ENCODE peak calls at places on chromosomes 12 and 14, in nine cellular contexts. N, L, Z, S, E, Q, M, O and F are unnamed samples.

GRCh38 chr12:74537126-74537706 is 419 bp upstream of the ATXN7L3B start:
- DNase-seq in O (no peak), M (peak; percentile 42), Z (no peak), S (peak; percentile 54), N (peak; percentile 41), E (peak; percentile 50), Q (no peak), L (peak; percentile 62), F (no peak)

GRCh38 chr12:80441921-80442320 is 2.1 kb upstream of the PTPRQ start:
- DNase-seq in Q (no peak), E (no peak), Z (no peak), M (no peak), L (no peak), N (no peak), O (no peak), S (no peak), F (no peak)

GRCh38 chr12:105812356-105812755 is 326.4 kb downstream of the NUAK1 start:
- DNase-seq in O (no peak), Z (no peak), Q (no peak), E (no peak), L (no peak), M (no peak), N (no peak), S (no peak), F (no peak)

GRCh38 chr12:124577986-124578385 is 10.6 kb upstream of the NCOR2 start:
- DNase-seq in L (no peak), Z (no peak), M (no peak), Q (no peak), O (no peak), N (no peak), E (no peak), S (no peak), F (no peak)

GRCh38 chr14:26887842-26888241 is 290.0 kb upstream of the NOVA1 start:
- DNase-seq in S (no peak), M (no peak), N (no peak), Z (no peak), L (no peak), E (no peak), O (no peak), Q (peak; percentile 54), F (peak; percentile 73)

GRCh38 chr12:120257041-120257821 is 8.3 kb downstream of the PXN start:
- DNase-seq in Q (peak; percentile 57), L (peak; percentile 71), N (no peak), E (peak; percentile 54), O (no peak), M (no peak), S (peak; percentile 57), Z (peak; percentile 43), F (no peak)

GRCh38 chr12:26369588-26369987 is 174.2 kb downstream of the SSPN start:
- DNase-seq in N (peak; percentile 63), E (no peak), M (no peak), O (no peak), L (peak; percentile 21), Q (no peak), Z (no peak), S (peak; percentile 58), F (no peak)

GRCh38 chr12:76192416-76192815 is 107.9 kb upstream of the NAP1L1 start:
- DNase-seq in O (no peak), M (no peak), N (no peak), Z (no peak), E (no peak), L (no peak), S (no peak), Q (no peak), F (no peak)

GRCh38 chr14:65131176-65131765 is 29.0 kb upstream of the MAX start:
- DNase-seq in Z (no peak), L (peak; percentile 3), S (no peak), E (no peak), O (no peak), N (no peak), M (no peak), Q (no peak), F (no peak)

DNA sequence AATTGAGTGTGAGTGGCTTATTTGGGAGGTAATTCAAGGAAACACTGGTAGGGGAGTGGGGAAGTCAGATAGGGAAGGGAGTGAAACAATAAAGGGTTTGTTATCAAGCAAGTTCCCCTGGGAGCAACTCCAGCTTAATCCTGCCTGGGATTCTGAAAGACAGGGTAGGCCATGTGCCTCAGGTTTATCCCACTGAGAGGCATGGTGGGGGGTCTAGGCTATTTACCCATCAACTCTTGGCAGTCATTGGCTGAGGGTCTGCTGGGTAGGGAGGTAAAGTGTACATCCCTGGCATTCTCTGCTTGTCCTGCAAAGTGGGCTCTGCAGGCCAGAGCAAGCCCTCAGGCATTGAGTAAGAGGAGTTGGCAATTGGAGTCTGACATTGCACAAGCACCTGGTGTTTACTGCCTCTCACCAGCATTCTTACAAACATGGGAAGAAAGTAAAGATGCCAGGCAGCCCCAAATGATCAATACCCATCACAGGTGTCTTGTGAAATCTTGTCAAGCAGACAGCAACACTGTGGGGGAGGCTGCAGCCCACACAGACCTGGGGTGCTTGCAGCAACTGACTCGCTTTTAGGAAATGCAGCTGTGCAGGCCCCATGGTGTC is 169.3 kb downstream of the KTN1 start:
- DNase-seq in L (no peak), S (peak; percentile 81), N (peak; percentile 65), E (no peak), Z (no peak), M (no peak), Q (no peak), O (no peak), F (no peak)
- H3K27ac ChIP-seq in L (no peak overlapping the region), S (no peak overlapping the region), N (no peak overlapping the region), E (no peak overlapping the region), Z (peak overlapping the region; percentile 67), M (no peak overlapping the region), Q (no peak overlapping the region), O (no peak overlapping the region), F (no peak overlapping the region)

DNA sequence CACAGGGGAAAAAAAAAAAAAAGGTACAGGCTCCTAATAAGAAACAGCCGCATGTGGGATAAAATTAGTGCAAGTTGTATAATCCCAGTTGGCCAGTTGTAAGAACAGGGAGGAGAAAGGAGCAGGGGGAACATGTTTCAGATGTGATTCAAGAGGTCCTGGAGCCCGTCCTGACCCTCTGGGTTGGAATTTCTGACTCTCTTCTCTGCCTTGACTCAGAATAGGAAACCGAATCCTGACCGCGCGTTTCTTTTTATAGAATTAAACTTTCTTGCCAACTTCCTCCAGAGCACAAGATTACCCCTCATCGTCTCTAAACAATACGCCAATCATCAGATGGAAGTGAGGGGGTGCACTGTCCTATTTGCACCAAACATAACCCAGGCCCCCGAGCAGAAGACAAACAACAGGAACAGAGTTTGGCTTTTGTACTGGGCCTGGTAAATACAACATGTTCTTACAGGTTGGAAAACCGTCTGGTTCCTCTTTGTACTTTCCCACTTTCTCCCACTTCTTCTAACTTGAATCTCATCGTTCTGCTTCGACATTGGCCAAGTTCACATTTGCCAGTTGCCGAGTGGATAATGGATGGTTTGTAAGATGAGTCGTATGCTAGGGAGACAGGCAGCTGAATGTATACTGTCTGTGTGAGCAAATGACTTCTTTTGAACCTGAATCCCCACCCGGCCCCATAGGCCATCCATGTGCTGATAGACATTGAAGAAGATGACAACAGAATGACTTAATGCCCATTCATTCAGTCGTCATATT is 42.5 kb upstream of the MED13L start:
- DNase-seq in O (no peak), E (peak; percentile 19), Q (peak; percentile 65), M (peak; percentile 12), N (no peak), S (no peak), L (no peak), Z (peak; percentile 38), F (peak; percentile 88)
- H3K27ac ChIP-seq in O (peak overlapping the region; percentile 62), E (peak overlapping the region; percentile 98), Q (peak overlapping the region; percentile 92), M (peak overlapping the region; percentile 39), N (no peak overlapping the region), S (no peak overlapping the region), L (no peak overlapping the region), Z (peak overlapping the region; percentile 36), F (peak overlapping the region; percentile 94)

DNA sequence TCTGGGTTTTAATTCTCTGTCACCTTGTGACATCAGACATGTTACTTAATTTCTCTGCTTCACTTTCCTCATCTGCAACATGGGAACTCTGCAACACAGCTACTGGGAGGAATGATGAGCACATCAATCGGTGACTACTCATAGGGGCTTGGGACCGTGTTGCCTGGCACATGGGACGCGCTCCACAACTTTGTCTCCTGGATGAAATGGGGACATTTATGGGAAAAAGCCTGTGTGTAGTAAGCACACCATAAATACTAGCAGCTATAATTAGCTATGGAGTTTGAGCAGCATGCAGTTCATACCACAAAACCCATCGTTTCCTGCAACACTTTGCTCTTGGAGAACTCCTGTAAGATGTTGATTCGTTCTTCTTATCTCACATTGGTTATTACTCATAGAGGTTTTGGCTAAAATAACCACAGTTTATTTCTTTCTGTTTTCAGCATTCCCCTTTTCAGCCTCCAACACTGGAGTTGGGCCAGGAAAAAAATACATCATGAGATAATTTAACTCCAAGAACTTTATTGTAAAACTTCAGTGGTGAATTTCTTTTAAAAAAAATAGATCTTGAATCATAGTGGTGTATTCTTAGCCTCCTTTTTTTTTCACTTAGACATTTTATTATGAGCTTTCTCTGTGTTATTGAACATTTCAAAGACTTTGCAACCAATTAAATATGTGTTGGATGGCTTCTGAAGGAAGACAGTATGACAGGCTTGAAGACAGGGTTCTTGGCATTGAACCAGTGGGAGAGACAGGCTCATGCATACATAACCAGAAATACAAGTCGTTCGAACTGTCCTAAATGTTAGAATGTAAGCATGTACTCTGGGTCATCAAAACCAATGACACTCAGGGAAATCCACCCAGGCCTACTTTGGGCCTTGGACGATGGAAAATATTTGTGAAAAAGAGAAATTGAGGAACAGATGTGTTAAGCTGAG is 72.7 kb downstream of the RIN3 start:
- DNase-seq in E (no peak), Q (no peak), Z (no peak), M (no peak), N (no peak), L (no peak), O (no peak), S (no peak), F (peak; percentile 87)
- H3K27ac ChIP-seq in E (peak overlapping the region; percentile 82), Q (peak overlapping the region; percentile 21), Z (no peak overlapping the region), M (no peak overlapping the region), N (no peak overlapping the region), L (no peak overlapping the region), O (no peak overlapping the region), S (no peak overlapping the region), F (peak overlapping the region; percentile 91)

GRCh38 chr12:78210494-78210860 is 379.8 kb downstream of the NAV3 start:
- DNase-seq in S (no peak), M (no peak), E (no peak), Z (no peak), L (no peak), O (no peak), Q (no peak), N (no peak), F (no peak)

GRCh38 chr12:78209851-78210493 is 379.3 kb downstream of the NAV3 start:
- DNase-seq in Q (no peak), O (no peak), Z (no peak), L (no peak), N (no peak), M (no peak), S (no peak), E (no peak), F (no peak)

GRCh38 chr12:78210894-78211302 is 380.2 kb downstream of the NAV3 start:
- DNase-seq in S (no peak), M (no peak), O (peak; percentile 23), Q (no peak), L (no peak), Z (no peak), N (no peak), E (no peak), F (no peak)

GRCh38 chr12:78204926-78205325 is 374.2 kb downstream of the NAV3 start:
- DNase-seq in M (no peak), O (no peak), S (no peak), Q (no peak), Z (no peak), E (no peak), N (no peak), L (no peak), F (no peak)

DNA sequence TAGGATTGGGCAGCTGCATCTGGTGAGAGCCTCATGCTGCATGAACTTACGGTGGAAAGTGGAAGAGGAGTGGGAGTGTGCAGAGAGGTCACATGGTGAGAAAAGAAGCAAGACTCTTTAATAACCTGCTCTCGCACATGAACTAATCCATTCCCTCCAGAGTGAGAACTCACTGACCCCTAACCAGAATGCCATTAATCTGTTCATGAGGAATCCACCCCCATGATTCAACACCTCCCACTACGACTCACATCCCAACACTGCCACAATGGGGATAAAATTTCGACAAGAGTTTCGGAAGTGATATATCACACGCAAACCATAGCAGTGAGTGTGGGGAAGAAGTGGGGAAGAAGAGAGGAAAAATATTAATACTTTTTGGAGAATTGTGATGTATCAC is 377.4 kb downstream of the NAV3 start:
- DNase-seq in E (no peak), Q (no peak), O (no peak), S (no peak), M (no peak), N (no peak), L (no peak), Z (no peak), F (no peak)
- H3K27ac ChIP-seq in E (no peak overlapping the region), Q (no peak overlapping the region), O (no peak overlapping the region), S (no peak overlapping the region), M (no peak overlapping the region), N (no peak overlapping the region), L (no peak overlapping the region), Z (no peak overlapping the region), F (no peak overlapping the region)